ENCODE peak calls at places on chromosomes 6 and 20, in eight cellular contexts. One of them, this sample, is unnamed. For H3K36me3, the result is how much of the 10 kb centered on the place peaks cover.

GRCh38 chr6:32664827-32665362 is 1.6 kb downstream of the HLA-DQB1 start:
- DNase-seq in ovary: peak
- DNase-seq in heart right ventricle: peak
- DNase-seq in GM23338: peak
- DNase-seq in IMR-90: no peak
- DNase-seq in fibroblast of lung: no peak
- DNase-seq in PC-3: no peak
- DNase-seq in tibial artery: no peak
- DNase-seq in this sample: peak

GRCh38 chr6:105902401-105903031 is 183.6 kb upstream of the PRDM1 start:
- DNase-seq in tibial artery: no peak
- DNase-seq in ovary: no peak
- DNase-seq in IMR-90: peak
- DNase-seq in PC-3: no peak
- DNase-seq in GM23338: no peak
- DNase-seq in fibroblast of lung: no peak
- DNase-seq in heart right ventricle: no peak
- DNase-seq in this sample: no peak

GRCh38 chr20:63746766-63747315 is 7.3 kb downstream of the SLC2A4RG start:
- DNase-seq in PC-3: no peak
- DNase-seq in ovary: no peak
- DNase-seq in IMR-90: no peak
- DNase-seq in fibroblast of lung: no peak
- DNase-seq in tibial artery: no peak
- DNase-seq in heart right ventricle: no peak
- DNase-seq in GM23338: no peak
- DNase-seq in this sample: peak

GRCh38 chr6:14639983-14640599 is 522.5 kb downstream of the CD83 start:
- DNase-seq in fibroblast of lung: no peak
- DNase-seq in heart right ventricle: no peak
- DNase-seq in IMR-90: peak
- DNase-seq in GM23338: peak
- DNase-seq in tibial artery: no peak
- DNase-seq in ovary: no peak
- DNase-seq in PC-3: no peak
- DNase-seq in this sample: peak

GRCh38 chr20:61372151-61373054 is 120.3 kb downstream of the CDH4 start:
- DNase-seq in heart right ventricle: no peak
- DNase-seq in GM23338: no peak
- DNase-seq in IMR-90: no peak
- DNase-seq in ovary: no peak
- DNase-seq in tibial artery: no peak
- DNase-seq in fibroblast of lung: no peak
- DNase-seq in PC-3: no peak
- DNase-seq in this sample: no peak

GRCh38 chr6:81031429-81031828 is 721.1 kb downstream of the TENT5A start:
- DNase-seq in tibial artery: no peak
- DNase-seq in ovary: no peak
- DNase-seq in IMR-90: no peak
- DNase-seq in heart right ventricle: no peak
- DNase-seq in PC-3: no peak
- DNase-seq in GM23338: no peak
- DNase-seq in fibroblast of lung: no peak
- DNase-seq in this sample: no peak

GRCh38 chr6:16086970-16087369 is 41.9 kb upstream of the MYLIP start:
- DNase-seq in fibroblast of lung: no peak
- DNase-seq in tibial artery: no peak
- DNase-seq in heart right ventricle: no peak
- DNase-seq in IMR-90: no peak
- DNase-seq in ovary: no peak
- DNase-seq in GM23338: no peak
- DNase-seq in PC-3: no peak
- DNase-seq in this sample: no peak

GRCh38 chr20:8089668-8090067 is 42.4 kb upstream of the PLCB1 start:
- DNase-seq in fibroblast of lung: no peak
- DNase-seq in PC-3: no peak
- DNase-seq in heart right ventricle: no peak
- DNase-seq in ovary: no peak
- DNase-seq in IMR-90: no peak
- DNase-seq in GM23338: no peak
- DNase-seq in tibial artery: no peak
- DNase-seq in this sample: no peak

GRCh38 chr20:51712501-51713212 is 55.5 kb downstream of the ATP9A start:
- DNase-seq in tibial artery: no peak
- DNase-seq in IMR-90: peak
- DNase-seq in ovary: no peak
- DNase-seq in fibroblast of lung: peak
- DNase-seq in heart right ventricle: no peak
- DNase-seq in PC-3: peak
- DNase-seq in GM23338: peak
- DNase-seq in this sample: peak

GRCh38 chr6:72624557-72625160 is 2.8 kb downstream of the KCNQ5 start:
- DNase-seq in PC-3: peak
- DNase-seq in IMR-90: peak
- DNase-seq in tibial artery: no peak
- DNase-seq in heart right ventricle: no peak
- DNase-seq in ovary: no peak
- DNase-seq in GM23338: peak
- DNase-seq in fibroblast of lung: no peak
- DNase-seq in this sample: no peak

GRCh38 chr6:22367331-22367730 is 70.5 kb upstream of the PRL start:
- DNase-seq in ovary: no peak
- DNase-seq in heart right ventricle: no peak
- DNase-seq in GM23338: no peak
- DNase-seq in PC-3: no peak
- DNase-seq in tibial artery: no peak
- DNase-seq in IMR-90: peak
- DNase-seq in fibroblast of lung: no peak
- DNase-seq in this sample: no peak

GRCh38 chr6:143427109-143427817 is 23.2 kb downstream of the ADAT2 start:
- DNase-seq in ovary: peak
- DNase-seq in tibial artery: peak
- DNase-seq in fibroblast of lung: peak
- DNase-seq in heart right ventricle: peak
- DNase-seq in PC-3: peak
- DNase-seq in IMR-90: peak
- DNase-seq in GM23338: peak
- DNase-seq in this sample: peak

GRCh38 chr20:408843-409696 is 971 bp downstream of the RBCK1 start:
- DNase-seq in fibroblast of lung: no peak
- DNase-seq in PC-3: no peak
- DNase-seq in GM23338: no peak
- DNase-seq in tibial artery: peak
- DNase-seq in ovary: no peak
- DNase-seq in heart right ventricle: no peak
- DNase-seq in IMR-90: no peak
- DNase-seq in this sample: peak

GRCh38 chr20:1474817-1475603 is 8.4 kb upstream of the NSFL1C start:
- DNase-seq in ovary: no peak
- DNase-seq in IMR-90: no peak
- DNase-seq in PC-3: peak
- DNase-seq in tibial artery: no peak
- DNase-seq in GM23338: peak
- DNase-seq in heart right ventricle: no peak
- DNase-seq in fibroblast of lung: no peak
- DNase-seq in this sample: peak

GRCh38 chr20:43462369-43463132 is 4.9 kb downstream of the SRSF6 start:
- DNase-seq in heart right ventricle: no peak
- DNase-seq in IMR-90: no peak
- DNase-seq in ovary: no peak
- DNase-seq in PC-3: no peak
- DNase-seq in tibial artery: no peak
- DNase-seq in GM23338: no peak
- DNase-seq in fibroblast of lung: no peak
- DNase-seq in this sample: no peak
- H3K36me3 ChIP-seq in heart right ventricle: half or more
- H3K36me3 ChIP-seq in IMR-90: half or more
- H3K36me3 ChIP-seq in ovary: under half
- H3K36me3 ChIP-seq in PC-3: half or more
- H3K36me3 ChIP-seq in tibial artery: half or more
- H3K36me3 ChIP-seq in GM23338: half or more
- H3K36me3 ChIP-seq in fibroblast of lung: under half
- H3K36me3 ChIP-seq in this sample: half or more

GRCh38 chr6:31643818-31644454 is 8.5 kb downstream of the BAG6 start:
- DNase-seq in heart right ventricle: no peak
- DNase-seq in fibroblast of lung: no peak
- DNase-seq in IMR-90: no peak
- DNase-seq in tibial artery: no peak
- DNase-seq in GM23338: no peak
- DNase-seq in PC-3: no peak
- DNase-seq in ovary: no peak
- DNase-seq in this sample: no peak
- H3K36me3 ChIP-seq in heart right ventricle: half or more
- H3K36me3 ChIP-seq in fibroblast of lung: under half
- H3K36me3 ChIP-seq in IMR-90: half or more
- H3K36me3 ChIP-seq in tibial artery: half or more
- H3K36me3 ChIP-seq in GM23338: under half
- H3K36me3 ChIP-seq in PC-3: under half
- H3K36me3 ChIP-seq in ovary: under half
- H3K36me3 ChIP-seq in this sample: half or more

GRCh38 chr6:117574198-117574597 is 28.1 kb downstream of the GOPC start:
- DNase-seq in fibroblast of lung: no peak
- DNase-seq in heart right ventricle: no peak
- DNase-seq in PC-3: no peak
- DNase-seq in tibial artery: no peak
- DNase-seq in IMR-90: no peak
- DNase-seq in ovary: no peak
- DNase-seq in GM23338: no peak
- DNase-seq in this sample: no peak

GRCh38 chr6:117568247-117568646 is 34.1 kb downstream of the GOPC start:
- DNase-seq in tibial artery: no peak
- DNase-seq in ovary: no peak
- DNase-seq in IMR-90: no peak
- DNase-seq in GM23338: no peak
- DNase-seq in fibroblast of lung: no peak
- DNase-seq in heart right ventricle: no peak
- DNase-seq in PC-3: no peak
- DNase-seq in this sample: no peak

GRCh38 chr6:117573006-117573680 is 29.2 kb downstream of the GOPC start:
- DNase-seq in PC-3: no peak
- DNase-seq in GM23338: no peak
- DNase-seq in IMR-90: no peak
- DNase-seq in ovary: no peak
- DNase-seq in tibial artery: no peak
- DNase-seq in fibroblast of lung: no peak
- DNase-seq in heart right ventricle: no peak
- DNase-seq in this sample: no peak

DNA sequence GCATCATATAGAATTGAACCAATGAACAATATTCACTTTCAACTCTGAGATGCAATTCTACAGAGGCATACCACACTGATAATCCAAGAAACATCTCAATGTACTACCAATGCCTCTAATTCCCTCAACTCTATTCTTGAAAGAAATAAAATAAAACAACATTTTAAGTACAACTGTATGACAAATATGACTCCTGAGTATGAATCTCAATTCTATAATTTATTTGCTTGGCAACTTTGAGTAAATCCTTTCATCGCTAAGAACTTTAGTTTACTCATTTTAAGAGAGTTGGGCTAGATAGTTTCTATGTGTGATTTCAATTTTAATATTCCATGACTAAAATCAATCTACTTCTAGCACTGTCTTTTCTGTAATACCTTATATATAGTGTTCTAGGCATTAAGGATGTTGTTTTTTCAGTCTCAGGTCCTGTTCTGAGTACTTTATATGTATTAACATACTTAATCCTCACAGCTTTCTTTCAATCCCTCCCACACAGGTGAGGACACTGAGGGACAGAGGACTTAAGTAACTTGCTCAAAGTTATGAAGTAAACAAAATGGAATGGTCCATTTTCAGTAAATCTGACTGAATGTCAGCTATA is 33.4 kb downstream of the GOPC start:
- DNase-seq in GM23338: no peak
- DNase-seq in tibial artery: no peak
- DNase-seq in ovary: no peak
- DNase-seq in fibroblast of lung: no peak
- DNase-seq in heart right ventricle: no peak
- DNase-seq in PC-3: no peak
- DNase-seq in IMR-90: no peak
- DNase-seq in this sample: no peak
- H3K36me3 ChIP-seq in GM23338: under half
- H3K36me3 ChIP-seq in tibial artery: half or more
- H3K36me3 ChIP-seq in ovary: under half
- H3K36me3 ChIP-seq in fibroblast of lung: under half
- H3K36me3 ChIP-seq in heart right ventricle: under half
- H3K36me3 ChIP-seq in PC-3: under half
- H3K36me3 ChIP-seq in IMR-90: under half
- H3K36me3 ChIP-seq in this sample: half or more

GRCh38 chr6:31540640-31541039 is 1.2 kb downstream of the DDX39B start:
- DNase-seq in IMR-90: no peak
- DNase-seq in fibroblast of lung: no peak
- DNase-seq in ovary: no peak
- DNase-seq in tibial artery: no peak
- DNase-seq in PC-3: no peak
- DNase-seq in GM23338: no peak
- DNase-seq in heart right ventricle: no peak
- DNase-seq in this sample: no peak

GRCh38 chr6:31541059-31541657 is 645 bp downstream of the DDX39B start:
- DNase-seq in GM23338: peak
- DNase-seq in tibial artery: no peak
- DNase-seq in fibroblast of lung: peak
- DNase-seq in ovary: peak
- DNase-seq in IMR-90: peak
- DNase-seq in PC-3: peak
- DNase-seq in heart right ventricle: no peak
- DNase-seq in this sample: peak

GRCh38 chr6:31544676-31545075 is 1.7 kb downstream of the ATP6V1G2 start:
- DNase-seq in heart right ventricle: no peak
- DNase-seq in tibial artery: no peak
- DNase-seq in ovary: no peak
- DNase-seq in fibroblast of lung: no peak
- DNase-seq in PC-3: no peak
- DNase-seq in GM23338: no peak
- DNase-seq in IMR-90: no peak
- DNase-seq in this sample: no peak

GRCh38 chr6:31543639-31544038 is 1.8 kb upstream of the DDX39B start:
- DNase-seq in fibroblast of lung: no peak
- DNase-seq in GM23338: no peak
- DNase-seq in tibial artery: no peak
- DNase-seq in ovary: no peak
- DNase-seq in IMR-90: no peak
- DNase-seq in PC-3: no peak
- DNase-seq in heart right ventricle: no peak
- DNase-seq in this sample: no peak

GRCh38 chr6:31541658-31542521 is at the start of gene DDX39B:
- DNase-seq in fibroblast of lung: peak
- DNase-seq in GM23338: peak
- DNase-seq in ovary: peak
- DNase-seq in tibial artery: peak
- DNase-seq in heart right ventricle: peak
- DNase-seq in IMR-90: peak
- DNase-seq in PC-3: peak
- DNase-seq in this sample: peak
- H3K36me3 ChIP-seq in fibroblast of lung: under half
- H3K36me3 ChIP-seq in GM23338: under half
- H3K36me3 ChIP-seq in ovary: under half
- H3K36me3 ChIP-seq in tibial artery: under half
- H3K36me3 ChIP-seq in heart right ventricle: under half
- H3K36me3 ChIP-seq in IMR-90: under half
- H3K36me3 ChIP-seq in PC-3: under half
- H3K36me3 ChIP-seq in this sample: under half

GRCh38 chr20:32445539-32446273 is 87.6 kb downstream of the ASXL1 start:
- DNase-seq in PC-3: no peak
- DNase-seq in fibroblast of lung: no peak
- DNase-seq in IMR-90: no peak
- DNase-seq in GM23338: peak
- DNase-seq in heart right ventricle: no peak
- DNase-seq in ovary: no peak
- DNase-seq in tibial artery: peak
- DNase-seq in this sample: peak
- H3K36me3 ChIP-seq in PC-3: under half
- H3K36me3 ChIP-seq in fibroblast of lung: under half
- H3K36me3 ChIP-seq in IMR-90: half or more
- H3K36me3 ChIP-seq in GM23338: under half
- H3K36me3 ChIP-seq in heart right ventricle: under half
- H3K36me3 ChIP-seq in ovary: under half
- H3K36me3 ChIP-seq in tibial artery: under half
- H3K36me3 ChIP-seq in this sample: half or more